ENCODE peak calls at places on chromosomes 13 and 19, in four cellular contexts. R is upper lobe of left lung, C is GM12891, X is SK-N-SH. D is an unnamed sample.

GRCh38 chr19:48624067-48624594 is 4.8 kb downstream of the SPHK2 start:
- DNase-seq in R (peak; percentile 99), C (peak; percentile 98), X (peak; percentile 97), D (peak; percentile 95)

GRCh38 chr13:111659236-111659635 is 338.8 kb downstream of the TEX29 start:
- DNase-seq in R (no peak), C (no peak), X (no peak), D (no peak)

GRCh38 chr19:3357731-3358391 is 8.5 kb upstream of the NFIC start:
- DNase-seq in R (no peak), C (no peak), X (no peak), D (no peak)

GRCh38 chr19:35268546-35269424 is at the start of gene USF2:
- DNase-seq in R (peak; percentile 92), C (peak; percentile 78), X (peak; percentile 89), D (no peak)

GRCh38 chr19:3443840-3444694 is 36.3 kb downstream of the SMIM24 start:
- DNase-seq in R (peak; percentile 54), C (no peak), X (peak; percentile 76), D (no peak)

GRCh38 chr13:23087884-23088283 is 92.9 kb upstream of the SGCG start:
- DNase-seq in R (no peak), C (peak; percentile 28), X (peak; percentile 34), D (no peak)

GRCh38 chr19:39307233-39307821 is 11.1 kb downstream of the IFNL1 start:
- DNase-seq in R (peak; percentile 88), C (no peak), X (no peak), D (no peak)

GRCh38 chr13:29958476-29958875 is 108.1 kb upstream of the UBL3 start:
- DNase-seq in R (no peak), C (no peak), X (no peak), D (no peak)

GRCh38 chr19:48961673-48962028 is 3.5 kb upstream of the FTL start:
- DNase-seq in R (peak; percentile 85), C (no peak), X (no peak), D (no peak)

GRCh38 chr19:48746738-48747575 is at the start of gene IZUMO1:
- DNase-seq in R (peak; percentile 87), C (no peak), X (peak; percentile 89), D (no peak)

GRCh38 chr19:40387151-40387550 is 2.8 kb downstream of the HIPK4 start:
- DNase-seq in R (no peak), C (no peak), X (no peak), D (no peak)

GRCh38 chr19:58547323-58548312 is 3.8 kb downstream of the TRIM28 start:
- DNase-seq in R (no peak), C (no peak), X (no peak), D (no peak)
- TF ChIP-seq POLR2AphosphoS5 in R (no peak), C (peak; percentile 58), X (no peak), D (no peak)

DNA sequence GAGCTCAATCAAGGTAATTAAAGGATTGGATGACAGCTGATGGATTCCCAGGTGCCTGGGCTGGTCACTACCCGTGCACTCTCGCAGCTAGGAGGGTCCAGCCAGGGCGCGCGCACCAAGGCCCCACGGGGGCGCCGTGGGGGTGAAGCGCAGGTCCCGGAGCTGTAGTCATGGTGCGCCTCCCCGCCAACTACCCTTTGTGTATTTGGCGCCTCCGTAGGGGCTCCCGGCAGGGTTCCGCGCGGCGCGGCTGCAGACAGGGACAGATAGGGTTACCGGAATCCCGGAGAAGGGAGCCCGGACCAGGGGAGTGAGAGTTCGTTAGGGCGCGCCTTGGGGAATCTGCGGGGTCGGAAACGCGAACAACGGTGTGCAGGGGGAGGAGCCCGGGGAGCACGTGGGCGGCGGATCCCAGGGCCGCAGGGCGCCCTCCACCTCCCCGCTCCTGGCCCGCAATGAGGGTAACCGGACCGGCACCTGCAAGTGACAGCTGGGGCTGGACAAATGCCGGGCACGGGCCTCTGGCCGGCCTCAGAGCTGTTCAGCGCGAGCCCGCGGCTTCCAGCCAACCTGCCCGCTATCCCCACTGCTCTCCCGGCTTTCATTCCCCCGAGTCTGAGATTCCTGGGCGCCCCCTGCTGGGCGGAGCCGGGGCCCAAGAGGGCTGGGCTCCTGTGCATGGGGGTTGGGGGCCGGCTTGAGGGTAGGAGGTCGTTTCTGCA is 3.4 kb upstream of the PRAM1 start:
- DNase-seq in R (peak; percentile 96), C (peak; percentile 81), X (peak; percentile 98), D (peak; percentile 81)
- TF ChIP-seq POLR2AphosphoS5 in R (no peak), C (no peak), X (peak; percentile 14), D (no peak)

GRCh38 chr19:50427997-50428425 is 4.7 kb upstream of the MYBPC2 start:
- DNase-seq in R (peak; percentile 95), C (no peak), X (no peak), D (peak; percentile 88)
- TF ChIP-seq POLR2AphosphoS5 in R (no peak), C (no peak), X (no peak), D (peak; percentile 31)

GRCh38 chr19:18063463-18063862 is 23.3 kb downstream of the IL12RB1 start:
- DNase-seq in R (no peak), C (no peak), X (peak; percentile 3), D (no peak)
- TF ChIP-seq POLR2AphosphoS5 in R (no peak), C (no peak), X (no peak), D (no peak)

GRCh38 chr19:46486358-46486757 is 9.3 kb downstream of the PNMA8B start:
- DNase-seq in R (no peak), C (no peak), X (no peak), D (no peak)
- TF ChIP-seq POLR2AphosphoS5 in R (no peak), C (no peak), X (no peak), D (no peak)

D was measured in breast epithelium.